ENCODE peak calls at places on chromosomes 13 and 19, in nine cellular contexts. One of them, this sample, is unnamed. For H3K27me3, the result is how much of the 10 kb centered on the place peaks cover.

GRCh38 chr19:46818812-46819211 is 30.4 kb upstream of the SLC1A5 start:
- DNase-seq in breast epithelium: no peak
- DNase-seq in upper lobe of right lung: no peak
- DNase-seq in astrocyte: no peak
- DNase-seq in mammary epithelial cell: no peak
- DNase-seq in colonic mucosa: no peak
- DNase-seq in pancreas: no peak
- DNase-seq in AG04450: no peak
- DNase-seq in adrenal gland: no peak
- DNase-seq in this sample: no peak

GRCh38 chr13:105343134-105343806 is 1192.2 kb downstream of the EFNB2 start:
- DNase-seq in AG04450: no peak
- DNase-seq in pancreas: no peak
- DNase-seq in colonic mucosa: no peak
- DNase-seq in breast epithelium: no peak
- DNase-seq in astrocyte: peak
- DNase-seq in upper lobe of right lung: no peak
- DNase-seq in adrenal gland: no peak
- DNase-seq in mammary epithelial cell: no peak
- DNase-seq in this sample: no peak

GRCh38 chr19:14105680-14106079 is 11.9 kb downstream of the PRKACA start:
- DNase-seq in astrocyte: no peak
- DNase-seq in AG04450: no peak
- DNase-seq in upper lobe of right lung: no peak
- DNase-seq in adrenal gland: no peak
- DNase-seq in mammary epithelial cell: no peak
- DNase-seq in breast epithelium: no peak
- DNase-seq in colonic mucosa: no peak
- DNase-seq in pancreas: no peak
- DNase-seq in this sample: no peak

GRCh38 chr13:106753241-106753640 is 185.3 kb upstream of the ARGLU1 start:
- DNase-seq in pancreas: no peak
- DNase-seq in mammary epithelial cell: no peak
- DNase-seq in adrenal gland: no peak
- DNase-seq in AG04450: no peak
- DNase-seq in breast epithelium: no peak
- DNase-seq in astrocyte: no peak
- DNase-seq in upper lobe of right lung: no peak
- DNase-seq in colonic mucosa: no peak
- DNase-seq in this sample: peak

GRCh38 chr13:21032656-21033055 is 28.7 kb downstream of the LATS2 start:
- DNase-seq in upper lobe of right lung: no peak
- DNase-seq in mammary epithelial cell: no peak
- DNase-seq in AG04450: no peak
- DNase-seq in colonic mucosa: no peak
- DNase-seq in adrenal gland: no peak
- DNase-seq in astrocyte: no peak
- DNase-seq in pancreas: no peak
- DNase-seq in breast epithelium: no peak
- DNase-seq in this sample: no peak

GRCh38 chr19:10111405-10111811 is at the start of gene P2RY11:
- DNase-seq in colonic mucosa: no peak
- DNase-seq in breast epithelium: no peak
- DNase-seq in mammary epithelial cell: no peak
- DNase-seq in AG04450: no peak
- DNase-seq in pancreas: no peak
- DNase-seq in astrocyte: no peak
- DNase-seq in adrenal gland: no peak
- DNase-seq in upper lobe of right lung: peak
- DNase-seq in this sample: no peak

GRCh38 chr13:81916471-81916870 is 1575.5 kb upstream of the SPRY2 start:
- DNase-seq in breast epithelium: no peak
- DNase-seq in upper lobe of right lung: no peak
- DNase-seq in pancreas: no peak
- DNase-seq in AG04450: no peak
- DNase-seq in adrenal gland: no peak
- DNase-seq in mammary epithelial cell: no peak
- DNase-seq in astrocyte: no peak
- DNase-seq in colonic mucosa: no peak
- DNase-seq in this sample: no peak

GRCh38 chr19:47407417-47407774 is 11.9 kb downstream of the MEIS3 start:
- DNase-seq in colonic mucosa: no peak
- DNase-seq in breast epithelium: no peak
- DNase-seq in upper lobe of right lung: no peak
- DNase-seq in astrocyte: no peak
- DNase-seq in AG04450: no peak
- DNase-seq in mammary epithelial cell: no peak
- DNase-seq in adrenal gland: no peak
- DNase-seq in pancreas: no peak
- DNase-seq in this sample: no peak

GRCh38 chr13:38582133-38582532 is 104.7 kb upstream of the FREM2 start:
- DNase-seq in colonic mucosa: peak
- DNase-seq in astrocyte: peak
- DNase-seq in breast epithelium: no peak
- DNase-seq in adrenal gland: peak
- DNase-seq in AG04450: no peak
- DNase-seq in upper lobe of right lung: no peak
- DNase-seq in mammary epithelial cell: peak
- DNase-seq in pancreas: peak
- DNase-seq in this sample: peak

GRCh38 chr13:33487575-33488243 is 202.2 kb upstream of the STARD13 start:
- DNase-seq in colonic mucosa: peak
- DNase-seq in upper lobe of right lung: no peak
- DNase-seq in pancreas: no peak
- DNase-seq in astrocyte: no peak
- DNase-seq in adrenal gland: no peak
- DNase-seq in breast epithelium: no peak
- DNase-seq in AG04450: no peak
- DNase-seq in mammary epithelial cell: peak
- DNase-seq in this sample: no peak

GRCh38 chr13:29591310-29591709 is 4.2 kb downstream of the SLC7A1 start:
- DNase-seq in pancreas: no peak
- DNase-seq in mammary epithelial cell: no peak
- DNase-seq in adrenal gland: no peak
- DNase-seq in colonic mucosa: no peak
- DNase-seq in upper lobe of right lung: no peak
- DNase-seq in astrocyte: no peak
- DNase-seq in AG04450: no peak
- DNase-seq in breast epithelium: no peak
- DNase-seq in this sample: no peak

GRCh38 chr19:38527466-38528136 is 90.2 kb downstream of the MAP4K1 start:
- DNase-seq in pancreas: no peak
- DNase-seq in adrenal gland: no peak
- DNase-seq in upper lobe of right lung: no peak
- DNase-seq in breast epithelium: no peak
- DNase-seq in astrocyte: no peak
- DNase-seq in colonic mucosa: no peak
- DNase-seq in mammary epithelial cell: no peak
- DNase-seq in AG04450: no peak
- DNase-seq in this sample: peak

GRCh38 chr19:524062-524674 is 7.4 kb upstream of the CDC34 start:
- DNase-seq in breast epithelium: no peak
- DNase-seq in mammary epithelial cell: no peak
- DNase-seq in astrocyte: no peak
- DNase-seq in colonic mucosa: no peak
- DNase-seq in upper lobe of right lung: no peak
- DNase-seq in AG04450: no peak
- DNase-seq in adrenal gland: no peak
- DNase-seq in pancreas: no peak
- DNase-seq in this sample: no peak

GRCh38 chr19:35451278-35452096 is 3.4 kb downstream of the FFAR2 start:
- DNase-seq in adrenal gland: no peak
- DNase-seq in breast epithelium: no peak
- DNase-seq in colonic mucosa: no peak
- DNase-seq in astrocyte: no peak
- DNase-seq in upper lobe of right lung: no peak
- DNase-seq in mammary epithelial cell: no peak
- DNase-seq in AG04450: no peak
- DNase-seq in pancreas: no peak
- DNase-seq in this sample: no peak

GRCh38 chr13:97005631-97006262 is 11.5 kb upstream of the OXGR1 start:
- DNase-seq in adrenal gland: no peak
- DNase-seq in astrocyte: peak
- DNase-seq in colonic mucosa: no peak
- DNase-seq in breast epithelium: no peak
- DNase-seq in upper lobe of right lung: no peak
- DNase-seq in mammary epithelial cell: peak
- DNase-seq in pancreas: no peak
- DNase-seq in AG04450: peak
- DNase-seq in this sample: no peak

GRCh38 chr19:33763661-33764343 is 32.9 kb upstream of the KCTD15 start:
- DNase-seq in AG04450: no peak
- DNase-seq in upper lobe of right lung: no peak
- DNase-seq in pancreas: peak
- DNase-seq in astrocyte: no peak
- DNase-seq in breast epithelium: no peak
- DNase-seq in adrenal gland: no peak
- DNase-seq in colonic mucosa: no peak
- DNase-seq in mammary epithelial cell: no peak
- DNase-seq in this sample: no peak

GRCh38 chr19:14059093-14059480 is 2.8 kb downstream of the PALM3 start:
- DNase-seq in breast epithelium: no peak
- DNase-seq in AG04450: no peak
- DNase-seq in colonic mucosa: no peak
- DNase-seq in mammary epithelial cell: no peak
- DNase-seq in upper lobe of right lung: peak
- DNase-seq in pancreas: no peak
- DNase-seq in astrocyte: no peak
- DNase-seq in adrenal gland: no peak
- DNase-seq in this sample: peak

GRCh38 chr19:55526216-55527196 is 10.4 kb downstream of the SBK2 start:
- DNase-seq in mammary epithelial cell: no peak
- DNase-seq in astrocyte: peak
- DNase-seq in colonic mucosa: peak
- DNase-seq in AG04450: no peak
- DNase-seq in upper lobe of right lung: peak
- DNase-seq in breast epithelium: peak
- DNase-seq in adrenal gland: no peak
- DNase-seq in pancreas: peak
- DNase-seq in this sample: peak

GRCh38 chr19:2976609-2977000 is 759 bp upstream of the TLE6 start:
- DNase-seq in mammary epithelial cell: no peak
- DNase-seq in AG04450: no peak
- DNase-seq in adrenal gland: no peak
- DNase-seq in breast epithelium: no peak
- DNase-seq in upper lobe of right lung: no peak
- DNase-seq in colonic mucosa: no peak
- DNase-seq in pancreas: no peak
- DNase-seq in astrocyte: no peak
- DNase-seq in this sample: no peak

GRCh38 chr13:59493436-59493965 is 670.2 kb downstream of the DIAPH3 start:
- DNase-seq in AG04450: no peak
- DNase-seq in colonic mucosa: no peak
- DNase-seq in astrocyte: no peak
- DNase-seq in breast epithelium: no peak
- DNase-seq in upper lobe of right lung: no peak
- DNase-seq in pancreas: no peak
- DNase-seq in adrenal gland: no peak
- DNase-seq in mammary epithelial cell: no peak
- DNase-seq in this sample: no peak

DNA sequence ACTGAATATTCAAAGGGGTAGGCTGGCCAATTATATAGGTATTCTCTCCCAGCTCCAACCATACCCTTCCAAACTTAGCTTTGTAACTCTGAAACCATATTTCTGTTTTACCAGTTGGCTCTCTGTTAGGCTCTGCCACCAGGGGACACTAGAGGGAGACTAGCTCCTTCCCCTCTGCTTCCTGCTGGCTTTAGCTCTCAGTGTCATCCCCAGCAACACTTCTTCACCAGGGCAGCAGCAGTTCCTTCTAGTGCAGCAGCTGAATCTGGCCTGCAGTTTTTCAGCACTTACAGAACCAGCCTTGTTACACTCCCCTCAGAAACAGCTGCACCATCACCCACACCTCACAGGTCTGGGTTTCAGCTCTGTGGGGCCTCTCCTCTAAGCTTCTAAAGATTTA is 51.0 kb upstream of the DOCK9 start:
- DNase-seq in adrenal gland: no peak
- DNase-seq in pancreas: no peak
- DNase-seq in astrocyte: no peak
- DNase-seq in breast epithelium: no peak
- DNase-seq in AG04450: no peak
- DNase-seq in mammary epithelial cell: no peak
- DNase-seq in upper lobe of right lung: no peak
- DNase-seq in colonic mucosa: peak
- DNase-seq in this sample: peak
- TF ChIP-seq CTCF in adrenal gland: peak
- TF ChIP-seq CTCF in pancreas: no peak
- TF ChIP-seq CTCF in astrocyte: peak
- TF ChIP-seq CTCF in breast epithelium: no peak
- TF ChIP-seq CTCF in AG04450: no peak
- TF ChIP-seq CTCF in mammary epithelial cell: peak
- TF ChIP-seq CTCF in upper lobe of right lung: peak
- TF ChIP-seq CTCF in colonic mucosa: peak
- TF ChIP-seq CTCF in this sample: peak

GRCh38 chr19:49689133-49690072 is at the start of gene ADM5:
- DNase-seq in adrenal gland: peak
- DNase-seq in upper lobe of right lung: peak
- DNase-seq in pancreas: peak
- DNase-seq in mammary epithelial cell: no peak
- DNase-seq in AG04450: no peak
- DNase-seq in breast epithelium: peak
- DNase-seq in colonic mucosa: peak
- DNase-seq in astrocyte: no peak
- DNase-seq in this sample: peak
- H3K4me3 ChIP-seq in adrenal gland: peak
- H3K4me3 ChIP-seq in upper lobe of right lung: peak
- H3K4me3 ChIP-seq in pancreas: peak
- H3K4me3 ChIP-seq in mammary epithelial cell: no peak
- H3K4me3 ChIP-seq in AG04450: peak
- H3K4me3 ChIP-seq in breast epithelium: peak
- H3K4me3 ChIP-seq in colonic mucosa: peak
- H3K4me3 ChIP-seq in astrocyte: peak
- H3K4me3 ChIP-seq in this sample: peak

GRCh38 chr19:45601115-45601514 is 897 bp downstream of the GPR4 start:
- DNase-seq in mammary epithelial cell: no peak
- DNase-seq in astrocyte: no peak
- DNase-seq in breast epithelium: no peak
- DNase-seq in upper lobe of right lung: no peak
- DNase-seq in pancreas: no peak
- DNase-seq in AG04450: no peak
- DNase-seq in adrenal gland: no peak
- DNase-seq in colonic mucosa: no peak
- DNase-seq in this sample: no peak
- H3K27me3 ChIP-seq in mammary epithelial cell: under half
- H3K27me3 ChIP-seq in astrocyte: under half
- H3K27me3 ChIP-seq in breast epithelium: under half
- H3K27me3 ChIP-seq in upper lobe of right lung: half or more
- H3K27me3 ChIP-seq in pancreas: under half
- H3K27me3 ChIP-seq in AG04450: under half
- H3K27me3 ChIP-seq in adrenal gland: under half
- H3K27me3 ChIP-seq in colonic mucosa: under half
- H3K27me3 ChIP-seq in this sample: half or more

DNA sequence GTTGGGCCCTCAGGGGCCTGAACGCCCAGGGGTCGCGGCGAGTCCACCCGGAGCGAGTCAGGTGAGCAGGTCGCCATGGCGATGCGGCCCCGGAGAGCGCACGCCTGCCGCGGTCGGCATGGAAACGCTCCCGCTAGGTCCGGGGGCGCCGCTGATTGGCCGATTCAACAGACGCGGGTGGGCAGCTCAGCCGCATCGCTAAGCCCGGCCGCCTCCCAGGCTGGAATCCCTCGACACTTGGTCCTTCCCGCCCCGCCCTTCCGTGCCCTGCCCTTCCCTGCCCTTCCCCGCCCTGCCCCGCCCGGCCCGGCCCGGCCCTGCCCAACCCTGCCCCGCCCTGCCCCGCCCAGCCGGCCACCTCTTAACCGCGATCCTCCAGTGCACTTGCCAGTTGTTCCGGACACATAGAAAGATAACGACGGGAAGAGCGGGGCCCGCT is at the start of gene CCNA1:
- DNase-seq in astrocyte: no peak
- DNase-seq in adrenal gland: peak
- DNase-seq in AG04450: no peak
- DNase-seq in mammary epithelial cell: peak
- DNase-seq in breast epithelium: no peak
- DNase-seq in colonic mucosa: peak
- DNase-seq in pancreas: no peak
- DNase-seq in upper lobe of right lung: peak
- DNase-seq in this sample: peak
- TF ChIP-seq CTCF in astrocyte: no peak
- TF ChIP-seq CTCF in adrenal gland: no peak
- TF ChIP-seq CTCF in AG04450: no peak
- TF ChIP-seq CTCF in mammary epithelial cell: no peak
- TF ChIP-seq CTCF in breast epithelium: no peak
- TF ChIP-seq CTCF in colonic mucosa: no peak
- TF ChIP-seq CTCF in pancreas: no peak
- TF ChIP-seq CTCF in upper lobe of right lung: no peak
- TF ChIP-seq CTCF in this sample: no peak

This sample was measured in WERI-Rb-1.